ENCODE peak calls at places on chromosomes 4 and X, in four cellular contexts. One of them, this sample, is unnamed.
A peak's percentile ranks its signal among the peaks of the same experiment; 100 is the strongest.

GRCh38 chr4:38728651-38729141 is 54.1 kb downstream of the TLR10 start:
- DNase-seq in Calu3: peak; percentile 80
- DNase-seq in fibroblast of lung: no peak
- DNase-seq in right lobe of liver: no peak
- DNase-seq in this sample: no peak

GRCh38 chrX:17098516-17099247 is 152.2 kb downstream of the REPS2 start:
- DNase-seq in Calu3: no peak
- DNase-seq in fibroblast of lung: no peak
- DNase-seq in right lobe of liver: no peak
- DNase-seq in this sample: no peak

GRCh38 chrX:107551546-107551945 is 76.8 kb upstream of the PRPS1 start:
- DNase-seq in Calu3: no peak
- DNase-seq in fibroblast of lung: no peak
- DNase-seq in right lobe of liver: no peak
- DNase-seq in this sample: no peak

GRCh38 chr4:88592600-88593448 is 544 bp downstream of the HERC3 start:
- DNase-seq in Calu3: peak; percentile 76
- DNase-seq in fibroblast of lung: peak; percentile 82
- DNase-seq in right lobe of liver: peak; percentile 91
- DNase-seq in this sample: peak; percentile 90

GRCh38 chr4:144655491-144655890 is 9.5 kb downstream of the HHIP start:
- DNase-seq in Calu3: no peak
- DNase-seq in fibroblast of lung: peak; percentile 65
- DNase-seq in right lobe of liver: no peak
- DNase-seq in this sample: no peak

GRCh38 chrX:40168183-40169015 is 70.6 kb upstream of the BCOR start:
- DNase-seq in Calu3: no peak
- DNase-seq in fibroblast of lung: no peak
- DNase-seq in right lobe of liver: peak; percentile 17
- DNase-seq in this sample: no peak

GRCh38 chr4:141486375-141486997 is 149.9 kb upstream of the IL15 start:
- DNase-seq in Calu3: no peak
- DNase-seq in fibroblast of lung: peak; percentile 86
- DNase-seq in right lobe of liver: no peak
- DNase-seq in this sample: no peak

GRCh38 chrX:51867626-51868025 is 25.8 kb upstream of the MAGED1 start:
- DNase-seq in Calu3: no peak
- DNase-seq in fibroblast of lung: no peak
- DNase-seq in right lobe of liver: no peak
- DNase-seq in this sample: no peak

GRCh38 chr4:183758006-183758734 is 99.1 kb downstream of the TRAPPC11 start:
- DNase-seq in Calu3: no peak
- DNase-seq in fibroblast of lung: no peak
- DNase-seq in right lobe of liver: peak; percentile 38
- DNase-seq in this sample: peak; percentile 2

GRCh38 chrX:104864296-104864695 is 298.3 kb downstream of the IL1RAPL2 start:
- DNase-seq in Calu3: no peak
- DNase-seq in fibroblast of lung: peak; percentile 47
- DNase-seq in right lobe of liver: no peak
- DNase-seq in this sample: no peak

GRCh38 chrX:118974908-118975671 is 672 bp downstream of the LONRF3 start:
- DNase-seq in Calu3: peak; percentile 48
- DNase-seq in fibroblast of lung: peak; percentile 10
- DNase-seq in right lobe of liver: peak; percentile 59
- DNase-seq in this sample: peak; percentile 58

GRCh38 chr4:184237612-184238011 is 19.9 kb upstream of the ENPP6 start:
- DNase-seq in Calu3: no peak
- DNase-seq in fibroblast of lung: no peak
- DNase-seq in right lobe of liver: no peak
- DNase-seq in this sample: peak; percentile 85

GRCh38 chr4:8461616-8462015 is 21.0 kb downstream of the TRMT44 start:
- DNase-seq in Calu3: no peak
- DNase-seq in fibroblast of lung: no peak
- DNase-seq in right lobe of liver: no peak
- DNase-seq in this sample: no peak

GRCh38 chr4:85870298-85871083 is 395.5 kb downstream of the ARHGAP24 start:
- DNase-seq in Calu3: no peak
- DNase-seq in fibroblast of lung: no peak
- DNase-seq in right lobe of liver: no peak
- DNase-seq in this sample: no peak

GRCh38 chrX:100076031-100076430 is 334.0 kb downstream of the PCDH19 start:
- DNase-seq in Calu3: no peak
- DNase-seq in fibroblast of lung: no peak
- DNase-seq in right lobe of liver: no peak
- DNase-seq in this sample: no peak
- TF ChIP-seq CTCF in Calu3: no peak
- TF ChIP-seq CTCF in fibroblast of lung: no peak
- TF ChIP-seq CTCF in right lobe of liver: no peak
- TF ChIP-seq CTCF in this sample: no peak

DNA sequence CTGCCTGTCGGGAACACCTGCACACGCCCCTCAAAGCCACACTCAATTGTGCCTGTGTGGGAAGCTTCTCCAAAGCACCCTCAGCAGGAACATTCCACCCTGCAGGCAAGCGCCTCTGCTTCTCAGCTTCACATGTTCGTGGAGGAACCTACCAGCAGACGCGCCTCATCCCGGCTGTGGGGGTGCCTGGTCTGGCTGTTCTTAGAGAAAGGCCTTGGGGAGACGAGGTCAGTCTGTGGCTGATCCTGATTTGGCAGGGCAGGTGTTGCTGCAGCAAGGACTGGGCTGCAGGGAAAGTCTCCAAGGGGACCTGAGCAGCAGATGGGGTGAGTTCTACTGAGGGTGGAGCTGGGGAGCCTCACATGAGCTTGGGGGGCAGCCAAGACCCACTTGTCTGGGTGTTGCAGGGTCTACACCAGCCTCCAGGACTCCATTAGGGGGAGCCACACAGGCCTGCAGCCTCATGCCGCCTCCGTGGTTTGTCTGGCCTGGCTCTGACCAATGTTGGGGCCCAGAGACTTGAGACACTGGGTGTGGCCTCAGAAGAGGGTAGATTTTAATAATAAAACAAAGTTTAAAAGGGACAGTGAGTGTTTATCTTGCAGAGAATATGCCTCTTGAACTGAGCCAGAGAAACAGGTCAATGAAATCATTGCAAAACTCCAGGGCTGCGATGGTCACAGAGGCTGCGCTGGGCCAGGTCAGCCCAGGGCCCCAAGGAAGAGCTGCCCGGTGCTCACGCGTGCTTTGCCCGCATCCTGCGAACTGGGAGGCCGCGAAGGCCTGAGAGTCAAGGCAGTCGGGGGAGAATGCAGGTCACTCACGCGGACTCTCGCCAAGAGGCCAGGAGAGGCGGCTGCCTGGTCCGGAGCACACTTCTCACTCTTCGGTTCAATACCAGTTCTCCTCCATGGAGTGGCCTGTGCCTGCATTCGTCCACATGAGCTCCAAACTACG is 21.1 kb downstream of the RNF212 start:
- DNase-seq in Calu3: no peak
- DNase-seq in fibroblast of lung: no peak
- DNase-seq in right lobe of liver: no peak
- DNase-seq in this sample: no peak
- TF ChIP-seq CTCF in Calu3: no peak
- TF ChIP-seq CTCF in fibroblast of lung: no peak
- TF ChIP-seq CTCF in right lobe of liver: no peak
- TF ChIP-seq CTCF in this sample: no peak

DNA sequence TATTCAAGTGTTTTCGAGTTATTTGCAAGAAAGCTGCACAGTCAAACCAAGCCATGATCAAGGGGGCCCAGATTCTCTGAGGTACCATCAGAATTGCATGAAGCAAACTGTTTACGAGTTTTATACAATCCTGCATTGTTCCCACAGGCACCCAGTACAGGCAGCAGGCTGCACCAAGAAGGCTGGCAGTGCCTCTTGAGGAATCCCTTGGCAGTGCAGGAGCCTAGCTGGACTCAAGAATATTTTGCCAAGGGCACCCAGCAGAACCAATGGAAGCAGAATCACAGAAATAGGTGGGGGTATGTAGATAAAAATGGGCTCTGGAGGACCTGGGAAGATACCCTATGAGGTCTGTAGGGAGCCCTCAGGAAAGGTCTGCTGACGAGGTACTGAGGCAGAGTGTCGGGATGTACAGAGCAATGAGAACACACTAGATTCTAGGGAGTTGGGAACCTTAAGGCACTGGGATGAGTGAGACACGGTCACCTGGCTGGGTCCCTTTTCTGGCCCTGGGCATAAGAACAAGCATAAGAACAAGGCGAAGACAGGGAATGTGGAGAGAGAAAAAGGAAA is 2.5 kb upstream of the PLP1 start:
- DNase-seq in Calu3: peak; percentile 6
- DNase-seq in fibroblast of lung: peak; percentile 25
- DNase-seq in right lobe of liver: no peak
- DNase-seq in this sample: no peak
- TF ChIP-seq CTCF in Calu3: peak; percentile 10
- TF ChIP-seq CTCF in fibroblast of lung: peak; percentile 41
- TF ChIP-seq CTCF in right lobe of liver: peak; percentile 27
- TF ChIP-seq CTCF in this sample: peak; percentile 15

GRCh38 chr4:110508827-110509446 is 33.0 kb downstream of the ENPEP start:
- DNase-seq in Calu3: no peak
- DNase-seq in fibroblast of lung: peak; percentile 40
- DNase-seq in right lobe of liver: no peak
- DNase-seq in this sample: no peak

GRCh38 chr4:110512901-110513300 is 36.9 kb downstream of the ENPEP start:
- DNase-seq in Calu3: no peak
- DNase-seq in fibroblast of lung: no peak
- DNase-seq in right lobe of liver: no peak
- DNase-seq in this sample: no peak

GRCh38 chr4:110514889-110515479 is 39.0 kb downstream of the ENPEP start:
- DNase-seq in Calu3: no peak
- DNase-seq in fibroblast of lung: peak; percentile 18
- DNase-seq in right lobe of liver: no peak
- DNase-seq in this sample: no peak

GRCh38 chr4:110510282-110510681 is 34.3 kb downstream of the ENPEP start:
- DNase-seq in Calu3: no peak
- DNase-seq in fibroblast of lung: no peak
- DNase-seq in right lobe of liver: peak; percentile 35
- DNase-seq in this sample: no peak

GRCh38 chr4:110510955-110511544 is 35.1 kb downstream of the ENPEP start:
- DNase-seq in Calu3: no peak
- DNase-seq in fibroblast of lung: peak; percentile 47
- DNase-seq in right lobe of liver: no peak
- DNase-seq in this sample: no peak
- TF ChIP-seq CTCF in Calu3: no peak
- TF ChIP-seq CTCF in fibroblast of lung: peak; percentile 47
- TF ChIP-seq CTCF in right lobe of liver: peak; percentile 78
- TF ChIP-seq CTCF in this sample: peak; percentile 84

GRCh38 chr4:189087981-189088380 is 852.7 kb upstream of the FRG1 start:
- DNase-seq in Calu3: no peak
- DNase-seq in fibroblast of lung: no peak
- DNase-seq in right lobe of liver: no peak
- DNase-seq in this sample: no peak
- TF ChIP-seq CTCF in Calu3: no peak
- TF ChIP-seq CTCF in fibroblast of lung: no peak
- TF ChIP-seq CTCF in right lobe of liver: no peak
- TF ChIP-seq CTCF in this sample: no peak

This sample was measured in activated CD8-positive, alpha-beta T cell treated with anti-CD3 and anti-CD28 coated beads for 36 hours.